ENCODE peak calls at places on chromosomes 1 and 21, in seven cellular contexts. One of them, this sample, is unnamed.

GRCh38 chr1:197041486-197042353 is 25.3 kb downstream of the F13B start:
- DNase-seq in GM12878: no peak
- DNase-seq in SK-N-SH: no peak
- DNase-seq in HCT116: no peak
- DNase-seq in K562: no peak
- DNase-seq in HepG2: no peak
- DNase-seq in H1: no peak
- DNase-seq in this sample: no peak

GRCh38 chr21:43467785-43468184 is 40.9 kb upstream of the SIK1 start:
- DNase-seq in SK-N-SH: no peak
- DNase-seq in GM12878: no peak
- DNase-seq in K562: no peak
- DNase-seq in HCT116: no peak
- DNase-seq in HepG2: no peak
- DNase-seq in H1: no peak
- DNase-seq in this sample: no peak

GRCh38 chr1:31072304-31072746 is 6.8 kb upstream of the PUM1 start:
- DNase-seq in HepG2: peak; percentile 14
- DNase-seq in GM12878: no peak
- DNase-seq in SK-N-SH: no peak
- DNase-seq in H1: no peak
- DNase-seq in HCT116: no peak
- DNase-seq in K562: peak; percentile 72
- DNase-seq in this sample: no peak

GRCh38 chr1:162422662-162423375 is 10.9 kb upstream of the SH2D1B start:
- DNase-seq in H1: no peak
- DNase-seq in SK-N-SH: no peak
- DNase-seq in HCT116: no peak
- DNase-seq in GM12878: no peak
- DNase-seq in K562: no peak
- DNase-seq in HepG2: no peak
- DNase-seq in this sample: no peak

GRCh38 chr1:6803357-6803756 is 18.1 kb downstream of the CAMTA1 start:
- DNase-seq in HCT116: no peak
- DNase-seq in HepG2: peak; percentile 19
- DNase-seq in K562: no peak
- DNase-seq in GM12878: no peak
- DNase-seq in H1: no peak
- DNase-seq in SK-N-SH: no peak
- DNase-seq in this sample: no peak

GRCh38 chr1:20107767-20108166 is 11.6 kb downstream of the PLA2G2D start:
- DNase-seq in SK-N-SH: no peak
- DNase-seq in GM12878: no peak
- DNase-seq in HepG2: no peak
- DNase-seq in HCT116: no peak
- DNase-seq in K562: no peak
- DNase-seq in H1: no peak
- DNase-seq in this sample: no peak

GRCh38 chr21:15018382-15018781 is 46.4 kb downstream of the NRIP1 start:
- DNase-seq in H1: no peak
- DNase-seq in HepG2: no peak
- DNase-seq in GM12878: no peak
- DNase-seq in K562: no peak
- DNase-seq in HCT116: no peak
- DNase-seq in SK-N-SH: no peak
- DNase-seq in this sample: no peak

GRCh38 chr1:184945678-184946412 is 28.5 kb downstream of the NIBAN1 start:
- DNase-seq in H1: no peak
- DNase-seq in GM12878: peak; percentile 31
- DNase-seq in HCT116: no peak
- DNase-seq in SK-N-SH: no peak
- DNase-seq in K562: no peak
- DNase-seq in HepG2: no peak
- DNase-seq in this sample: no peak

GRCh38 chr1:217407426-217407825 is 223.5 kb downstream of the GPATCH2 start:
- DNase-seq in GM12878: no peak
- DNase-seq in HepG2: no peak
- DNase-seq in H1: no peak
- DNase-seq in K562: no peak
- DNase-seq in SK-N-SH: peak; percentile 65
- DNase-seq in HCT116: no peak
- DNase-seq in this sample: no peak

GRCh38 chr21:44083631-44084291 is 23.4 kb upstream of the PWP2 start:
- DNase-seq in H1: no peak
- DNase-seq in SK-N-SH: no peak
- DNase-seq in HCT116: no peak
- DNase-seq in K562: no peak
- DNase-seq in GM12878: no peak
- DNase-seq in HepG2: no peak
- DNase-seq in this sample: no peak

GRCh38 chr1:3336641-3337621 is 117.5 kb upstream of the ARHGEF16 start:
- DNase-seq in H1: no peak
- DNase-seq in HCT116: no peak
- DNase-seq in SK-N-SH: no peak
- DNase-seq in GM12878: no peak
- DNase-seq in HepG2: no peak
- DNase-seq in K562: no peak
- DNase-seq in this sample: peak; percentile 53

GRCh38 chr1:226732856-226733291 is 6.2 kb downstream of the ITPKB start:
- DNase-seq in SK-N-SH: no peak
- DNase-seq in K562: no peak
- DNase-seq in HCT116: no peak
- DNase-seq in H1: no peak
- DNase-seq in GM12878: no peak
- DNase-seq in HepG2: no peak
- DNase-seq in this sample: no peak
- TF ChIP-seq JUND in SK-N-SH: no peak
- TF ChIP-seq JUND in K562: no peak
- TF ChIP-seq JUND in HCT116: no peak
- TF ChIP-seq JUND in H1: no peak
- TF ChIP-seq JUND in GM12878: no peak
- TF ChIP-seq JUND in HepG2: no peak
- TF ChIP-seq JUND in this sample: no peak

GRCh38 chr1:37255111-37255795 is 219.1 kb upstream of the ZC3H12A start:
- DNase-seq in SK-N-SH: no peak
- DNase-seq in HepG2: no peak
- DNase-seq in H1: peak; percentile 63
- DNase-seq in GM12878: no peak
- DNase-seq in HCT116: no peak
- DNase-seq in K562: peak; percentile 80
- DNase-seq in this sample: peak; percentile 31

GRCh38 chr1:37259019-37259418 is 215.4 kb upstream of the ZC3H12A start:
- DNase-seq in HCT116: no peak
- DNase-seq in HepG2: no peak
- DNase-seq in SK-N-SH: no peak
- DNase-seq in H1: no peak
- DNase-seq in GM12878: no peak
- DNase-seq in K562: no peak
- DNase-seq in this sample: no peak

GRCh38 chr1:37255868-37256267 is 218.5 kb upstream of the ZC3H12A start:
- DNase-seq in HCT116: no peak
- DNase-seq in GM12878: no peak
- DNase-seq in K562: no peak
- DNase-seq in HepG2: no peak
- DNase-seq in H1: no peak
- DNase-seq in SK-N-SH: no peak
- DNase-seq in this sample: no peak

GRCh38 chr1:37258068-37258467 is 216.3 kb upstream of the ZC3H12A start:
- DNase-seq in SK-N-SH: peak; percentile 76
- DNase-seq in HCT116: no peak
- DNase-seq in H1: no peak
- DNase-seq in HepG2: no peak
- DNase-seq in GM12878: no peak
- DNase-seq in K562: no peak
- DNase-seq in this sample: no peak

GRCh38 chr1:37257646-37258045 is 216.7 kb upstream of the ZC3H12A start:
- DNase-seq in HepG2: no peak
- DNase-seq in HCT116: no peak
- DNase-seq in H1: no peak
- DNase-seq in GM12878: no peak
- DNase-seq in SK-N-SH: peak; percentile 58
- DNase-seq in K562: no peak
- DNase-seq in this sample: no peak
- TF ChIP-seq JUND in HepG2: no peak
- TF ChIP-seq JUND in HCT116: no peak
- TF ChIP-seq JUND in H1: no peak
- TF ChIP-seq JUND in GM12878: no peak
- TF ChIP-seq JUND in SK-N-SH: no peak
- TF ChIP-seq JUND in K562: no peak
- TF ChIP-seq JUND in this sample: no peak

GRCh38 chr1:52947490-52947889 is 20.4 kb downstream of the SCP2 start:
- DNase-seq in HCT116: no peak
- DNase-seq in HepG2: no peak
- DNase-seq in K562: no peak
- DNase-seq in GM12878: no peak
- DNase-seq in H1: no peak
- DNase-seq in SK-N-SH: no peak
- DNase-seq in this sample: no peak
- TF ChIP-seq JUND in HCT116: no peak
- TF ChIP-seq JUND in HepG2: no peak
- TF ChIP-seq JUND in K562: no peak
- TF ChIP-seq JUND in GM12878: no peak
- TF ChIP-seq JUND in H1: no peak
- TF ChIP-seq JUND in SK-N-SH: no peak
- TF ChIP-seq JUND in this sample: no peak

GRCh38 chr1:36372617-36373016 is 13.1 kb downstream of the STK40 start:
- DNase-seq in K562: peak; percentile 77
- DNase-seq in HCT116: no peak
- DNase-seq in GM12878: no peak
- DNase-seq in H1: no peak
- DNase-seq in SK-N-SH: no peak
- DNase-seq in HepG2: no peak
- DNase-seq in this sample: no peak
- TF ChIP-seq JUND in K562: peak; percentile 68
- TF ChIP-seq JUND in HCT116: no peak
- TF ChIP-seq JUND in GM12878: no peak
- TF ChIP-seq JUND in H1: no peak
- TF ChIP-seq JUND in SK-N-SH: no peak
- TF ChIP-seq JUND in HepG2: no peak
- TF ChIP-seq JUND in this sample: no peak

DNA sequence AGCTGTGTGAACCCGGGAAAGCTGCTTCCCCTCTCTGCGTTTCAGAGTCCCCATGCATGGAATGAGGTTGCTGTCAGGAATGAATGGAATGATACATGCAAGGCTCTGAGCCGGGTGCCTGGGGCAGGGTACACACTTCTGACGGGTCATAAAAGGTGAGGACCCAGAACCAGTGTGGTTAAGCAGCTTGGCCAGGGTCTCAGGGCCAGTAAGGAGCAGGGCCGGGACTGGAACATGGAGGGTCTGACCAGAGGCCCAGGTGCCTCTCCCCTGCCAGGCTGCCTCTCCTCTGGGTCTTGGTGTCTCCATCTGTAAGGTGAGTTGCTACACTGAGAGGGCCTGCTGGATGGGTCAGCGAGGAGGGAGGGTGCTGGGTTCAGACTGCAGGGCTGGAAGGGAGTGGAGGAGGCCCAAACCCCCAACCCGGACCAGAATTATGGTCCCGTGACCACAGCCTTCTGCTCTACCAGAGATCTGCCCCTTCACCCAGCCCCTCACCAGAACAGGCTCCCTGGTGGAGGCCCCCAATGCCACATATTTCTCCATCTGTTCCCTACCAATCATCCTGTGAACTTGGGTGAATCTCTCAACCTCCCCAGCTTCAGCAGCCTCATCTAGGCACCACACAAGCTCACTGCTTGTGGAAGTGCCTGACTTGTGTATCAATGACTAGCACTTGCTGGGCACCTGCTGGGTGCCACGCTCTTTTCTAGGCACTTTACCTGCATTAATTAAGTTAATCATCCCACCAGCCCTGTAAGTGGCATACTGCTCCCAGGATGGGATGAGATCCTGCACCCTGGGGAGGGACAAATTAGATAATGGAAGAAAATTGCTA is 16.2 kb upstream of the LRP8 start:
- DNase-seq in K562: no peak
- DNase-seq in HCT116: no peak
- DNase-seq in SK-N-SH: no peak
- DNase-seq in GM12878: no peak
- DNase-seq in HepG2: no peak
- DNase-seq in H1: no peak
- DNase-seq in this sample: peak; percentile 36
- TF ChIP-seq JUND in K562: no peak
- TF ChIP-seq JUND in HCT116: no peak
- TF ChIP-seq JUND in SK-N-SH: no peak
- TF ChIP-seq JUND in GM12878: no peak
- TF ChIP-seq JUND in HepG2: no peak
- TF ChIP-seq JUND in H1: no peak
- TF ChIP-seq JUND in this sample: no peak

DNA sequence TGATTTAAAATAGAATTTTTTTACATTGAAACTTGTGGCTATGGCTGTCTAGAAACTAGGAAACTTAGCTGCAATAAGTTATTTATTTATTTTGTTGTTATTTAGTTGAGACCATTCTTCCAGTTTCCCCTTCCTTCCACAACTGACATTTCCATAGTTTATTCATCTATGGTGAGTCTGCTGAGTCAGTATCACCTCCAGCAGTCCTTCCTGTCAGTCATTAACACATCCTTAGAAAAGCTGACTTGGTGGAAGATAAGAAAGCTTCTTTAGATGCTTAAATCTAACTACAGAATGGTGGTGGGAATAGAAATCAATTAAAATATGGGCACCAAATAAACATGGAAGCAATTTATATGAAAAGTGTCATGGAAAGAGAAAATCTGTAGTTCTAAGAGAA is 714.0 kb downstream of the RWDD3 start:
- DNase-seq in HCT116: no peak
- DNase-seq in HepG2: no peak
- DNase-seq in H1: no peak
- DNase-seq in GM12878: no peak
- DNase-seq in K562: no peak
- DNase-seq in SK-N-SH: no peak
- DNase-seq in this sample: no peak
- TF ChIP-seq JUND in HCT116: no peak
- TF ChIP-seq JUND in HepG2: no peak
- TF ChIP-seq JUND in H1: no peak
- TF ChIP-seq JUND in GM12878: no peak
- TF ChIP-seq JUND in K562: no peak
- TF ChIP-seq JUND in SK-N-SH: no peak
- TF ChIP-seq JUND in this sample: no peak

This sample was measured in T47D.